ENCODE peak calls at places on chromosome 20, in nine cellular contexts. C, U, K, T, Y, E, Q, B and G are unnamed samples.
A peak's percentile ranks its signal among the peaks of the same experiment; 100 is the strongest.

GRCh38 chr20:35144694-35145093 is 2.4 kb downstream of the EDEM2 start:
- DNase-seq in K (no peak), T (peak; percentile 33), B (no peak), C (no peak), Y (no peak), U (no peak), E (peak; percentile 36), Q (no peak), G (no peak)

GRCh38 chr20:38186788-38187221 is 21.7 kb upstream of the TGM2 start:
- DNase-seq in B (no peak), U (no peak), T (no peak), K (no peak), C (peak; percentile 72), Q (no peak), E (no peak), Y (no peak), G (no peak)

GRCh38 chr20:33948480-33948879 is 45.2 kb upstream of the RALY start:
- DNase-seq in E (no peak), C (peak; percentile 13), T (no peak), Y (no peak), U (no peak), K (no peak), B (no peak), Q (no peak), G (no peak)

GRCh38 chr20:33694666-33695065 is 8.5 kb upstream of the E2F1 start:
- DNase-seq in E (no peak), U (no peak), B (no peak), K (no peak), Q (no peak), Y (no peak), T (no peak), C (no peak), G (no peak)

GRCh38 chr20:45506927-45507820 is 8.2 kb downstream of the SPINT3 start:
- DNase-seq in B (no peak), Q (no peak), U (no peak), E (peak; percentile 17), C (no peak), K (no peak), T (no peak), Y (no peak), G (no peak)

GRCh38 chr20:6519556-6519955 is 247.9 kb upstream of the BMP2 start:
- DNase-seq in Q (no peak), B (no peak), T (no peak), E (no peak), K (no peak), Y (no peak), C (no peak), U (no peak), G (no peak)

GRCh38 chr20:19492116-19492515 is 265.9 kb upstream of the RIN2 start:
- DNase-seq in U (no peak), E (no peak), B (no peak), Y (no peak), C (no peak), K (no peak), T (no peak), Q (no peak), G (no peak)

GRCh38 chr20:1934162-1934561 is 39.0 kb downstream of the SIRPA start:
- DNase-seq in B (no peak), E (no peak), T (peak; percentile 55), K (no peak), Q (no peak), U (no peak), Y (no peak), C (no peak), G (no peak)

GRCh38 chr20:40777653-40778052 is 88.6 kb upstream of the MAFB start:
- DNase-seq in U (no peak), E (no peak), Y (no peak), T (no peak), K (no peak), B (no peak), Q (no peak), C (no peak), G (no peak)

GRCh38 chr20:40781340-40781916 is 92.4 kb upstream of the MAFB start:
- DNase-seq in Q (no peak), E (no peak), C (no peak), T (no peak), B (no peak), Y (peak; percentile 42), U (no peak), K (no peak), G (no peak)

GRCh38 chr20:40786336-40786735 is 97.3 kb upstream of the MAFB start:
- DNase-seq in Q (no peak), C (no peak), T (no peak), U (no peak), K (peak; percentile 40), E (no peak), B (no peak), Y (no peak), G (no peak)

GRCh38 chr20:40778894-40779496 is 90.0 kb upstream of the MAFB start:
- DNase-seq in K (no peak), B (no peak), T (no peak), U (no peak), C (no peak), Y (no peak), Q (no peak), E (no peak), G (no peak)

DNA sequence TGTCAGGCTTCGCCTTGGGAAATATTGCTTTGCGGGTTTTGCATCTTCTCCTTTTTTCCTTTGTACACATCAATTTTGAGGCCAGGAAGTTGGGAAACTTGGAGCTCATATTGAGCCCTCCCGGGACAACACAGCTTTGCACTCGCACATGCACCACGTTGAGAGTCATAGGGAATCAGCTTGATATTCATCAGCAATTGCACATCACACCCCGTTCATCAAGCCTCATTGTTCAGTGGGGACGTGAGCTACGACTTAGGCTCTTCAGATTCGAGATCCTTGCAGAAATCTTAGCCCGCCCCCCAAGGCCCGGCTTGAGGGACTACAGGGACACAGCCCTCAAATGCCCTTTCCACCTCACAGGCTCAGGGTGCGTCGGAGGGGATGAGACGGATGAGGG is 92.9 kb upstream of the MAFB start:
- DNase-seq in C (no peak), Q (no peak), K (no peak), T (no peak), Y (no peak), B (no peak), E (no peak), U (no peak), G (no peak)
- TF ChIP-seq EP300 in C (no peak), Q (no peak), K (no peak), T (no peak), Y (no peak), B (no peak), E (no peak), U (no peak), G (no peak)

GRCh38 chr20:7772376-7772775 is 167.9 kb downstream of the HAO1 start:
- DNase-seq in Y (no peak), E (no peak), B (no peak), Q (no peak), C (peak; percentile 6), U (no peak), K (no peak), T (no peak), G (no peak)
- TF ChIP-seq EP300 in Y (no peak), E (no peak), B (no peak), Q (no peak), C (no peak), U (no peak), K (no peak), T (no peak), G (no peak)

GRCh38 chr20:43567477-43567876 is 8.7 kb downstream of the SGK2 start:
- DNase-seq in K (no peak), B (no peak), Y (no peak), Q (no peak), E (no peak), T (no peak), U (no peak), C (no peak), G (no peak)
- TF ChIP-seq EP300 in K (no peak), B (no peak), Y (no peak), Q (no peak), E (no peak), T (no peak), U (no peak), C (no peak), G (no peak)

DNA sequence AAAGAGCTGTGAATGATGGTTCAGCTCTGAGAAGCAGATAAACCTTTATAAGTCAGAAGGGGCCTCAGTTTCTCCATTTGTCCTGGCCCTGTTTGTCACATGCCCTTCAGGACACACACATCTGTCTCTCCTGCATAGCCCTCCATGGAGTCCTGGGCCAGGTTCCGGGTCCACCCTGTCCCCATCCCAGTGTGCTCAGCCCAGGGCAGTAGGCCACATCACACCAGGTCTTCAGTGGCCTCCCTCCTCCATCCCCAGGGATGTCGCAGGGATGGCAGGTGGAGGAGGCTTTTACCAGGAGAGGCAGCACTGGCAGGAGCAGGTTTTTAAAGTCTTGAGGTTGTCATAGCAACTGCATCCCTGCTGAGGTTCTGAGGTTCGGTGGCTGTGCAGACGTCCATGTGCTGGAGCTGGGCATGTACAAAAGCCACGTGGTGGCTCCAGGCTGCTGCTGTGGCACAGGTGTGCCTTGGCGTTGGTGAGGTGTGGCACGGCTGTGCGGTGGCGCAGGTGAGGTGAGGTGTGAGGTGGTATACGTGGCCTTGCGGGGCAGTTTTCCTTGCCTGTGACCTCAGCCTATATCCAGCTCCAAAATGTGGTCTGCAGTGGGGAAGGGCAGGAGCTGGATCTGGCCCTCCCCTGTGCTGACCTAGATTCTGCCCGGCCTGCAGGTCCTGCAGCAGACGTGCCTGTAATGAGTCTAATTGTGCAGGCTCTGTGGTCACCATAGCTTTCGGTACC is 8.0 kb upstream of the NPBWR2 start:
- DNase-seq in B (peak; percentile 3), Y (peak; percentile 50), Q (no peak), U (peak; percentile 45), K (no peak), T (no peak), C (no peak), E (no peak), G (peak; percentile 4)
- TF ChIP-seq EP300 in B (no peak), Y (no peak), Q (no peak), U (no peak), K (no peak), T (no peak), C (no peak), E (no peak), G (no peak)

GRCh38 chr20:10487354-10488115 is 52.4 kb downstream of the SLX4IP start:
- DNase-seq in B (no peak), K (no peak), Y (no peak), C (no peak), Q (no peak), U (no peak), T (no peak), E (no peak), G (no peak)
- TF ChIP-seq EP300 in B (no peak), K (no peak), Y (no peak), C (no peak), Q (no peak), U (no peak), T (no peak), E (no peak), G (no peak)